ENCODE peak calls at places on chromosomes 16 and 17, in eight cellular contexts. T is NCI-H1105 treated with DMSO at 0.1 percent for 48 hours; C is foreskin fibroblast; L is kidney epithelial cell; Q is NCI-H460; U is effector CD8-positive, alpha-beta T cell; Y is gastrocnemius medialis; F is heart right ventricle. A is an unnamed sample.

GRCh38 chr16:67164599-67165061 is at the start of gene HSF4:
- DNase-seq in T (no peak), C (peak), L (no peak), Q (peak), U (no peak), Y (peak), F (peak), A (peak)

GRCh38 chr16:31527617-31528287 is at the start of gene AHSP:
- DNase-seq in T (no peak), C (no peak), L (no peak), Q (no peak), U (no peak), Y (no peak), F (no peak), A (no peak)

GRCh38 chr16:5619314-5619713 is 521.7 kb upstream of the EEF2KMT start:
- DNase-seq in T (no peak), C (no peak), L (no peak), Q (no peak), U (no peak), Y (no peak), F (no peak), A (no peak)

GRCh38 chr17:35164716-35165115 is 17.1 kb downstream of the UNC45B start:
- DNase-seq in T (no peak), C (no peak), L (no peak), Q (no peak), U (no peak), Y (no peak), F (no peak), A (no peak)

GRCh38 chr16:47247691-47248090 is 103.9 kb upstream of the NETO2 start:
- DNase-seq in T (no peak), C (no peak), L (no peak), Q (no peak), U (no peak), Y (no peak), F (no peak), A (no peak)

GRCh38 chr17:82051776-82052637 is at the start of the genes GPS1 and RFNG:
- DNase-seq in T (peak), C (no peak), L (peak), Q (no peak), U (peak), Y (peak), F (peak), A (peak)

GRCh38 chr17:19004601-19005441 is at the start of gene FAM83G:
- DNase-seq in T (peak), C (peak), L (no peak), Q (peak), U (peak), Y (peak), F (peak), A (peak)

GRCh38 chr17:38658741-38659345 is 15.9 kb downstream of the EPOP start:
- DNase-seq in T (no peak), C (no peak), L (no peak), Q (no peak), U (no peak), Y (no peak), F (peak), A (peak)

GRCh38 chr16:71846443-71846842 is 667 bp downstream of the ATXN1L start:
- DNase-seq in T (no peak), C (no peak), L (no peak), Q (no peak), U (no peak), Y (no peak), F (no peak), A (peak)

GRCh38 chr17:58337600-58338453 is 9.2 kb upstream of the TSPOAP1 start:
- DNase-seq in T (no peak), C (peak), L (peak), Q (no peak), U (peak), Y (peak), F (peak), A (peak)

GRCh38 chr16:74837056-74837455 is 62.4 kb upstream of the FA2H start:
- DNase-seq in T (peak), C (no peak), L (no peak), Q (no peak), U (no peak), Y (no peak), F (no peak), A (peak)

GRCh38 chr16:85897384-85897783 is 1.6 kb upstream of the IRF8 start:
- DNase-seq in T (no peak), C (no peak), L (no peak), Q (no peak), U (no peak), Y (no peak), F (no peak), A (no peak)

GRCh38 chr16:27322858-27323780 is 9.3 kb downstream of the IL4R start:
- DNase-seq in T (no peak), C (no peak), L (no peak), Q (no peak), U (no peak), Y (no peak), F (no peak), A (no peak)

GRCh38 chr17:50045154-50045553 is 10.8 kb upstream of the ITGA3 start:
- DNase-seq in T (no peak), C (no peak), L (no peak), Q (no peak), U (no peak), Y (no peak), F (no peak), A (no peak)

GRCh38 chr17:50146927-50147640 is 3.4 kb downstream of the PPP1R9B start:
- DNase-seq in T (no peak), C (no peak), L (no peak), Q (no peak), U (no peak), Y (no peak), F (no peak), A (no peak)

GRCh38 chr16:46903255-46903905 is 19.2 kb downstream of the GPT2 start:
- DNase-seq in T (no peak), C (no peak), L (no peak), Q (no peak), U (no peak), Y (no peak), F (no peak), A (no peak)

GRCh38 chr16:72073831-72074230 is 10.8 kb downstream of the HPR start:
- DNase-seq in T (no peak), C (no peak), L (no peak), Q (no peak), U (no peak), Y (no peak), F (peak), A (peak)

GRCh38 chr17:77712578-77712977 is 245.9 kb upstream of the TNRC6C start:
- DNase-seq in T (no peak), C (no peak), L (no peak), Q (no peak), U (no peak), Y (no peak), F (no peak), A (no peak)

GRCh38 chr17:41483991-41484826 is 3.3 kb upstream of the KRT35 start:
- DNase-seq in T (no peak), C (peak), L (no peak), Q (no peak), U (no peak), Y (no peak), F (no peak), A (no peak)

GRCh38 chr16:89811321-89811720 is 5.1 kb downstream of the FANCA start:
- DNase-seq in T (peak), C (no peak), L (no peak), Q (no peak), U (no peak), Y (no peak), F (no peak), A (no peak)

GRCh38 chr16:87437911-87438610 is 45.9 kb downstream of the MAP1LC3B start:
- DNase-seq in T (no peak), C (no peak), L (no peak), Q (no peak), U (no peak), Y (no peak), F (no peak), A (peak)

GRCh38 chr16:89201467-89202377 is 1.4 kb upstream of the SLC22A31 start:
- DNase-seq in T (peak), C (peak), L (no peak), Q (peak), U (peak), Y (peak), F (peak), A (peak)

GRCh38 chr16:68087688-68088087 is 2.5 kb downstream of the NFATC3 start:
- DNase-seq in T (no peak), C (no peak), L (no peak), Q (no peak), U (no peak), Y (no peak), F (no peak), A (no peak)

GRCh38 chr16:86396318-86396882 is 113.9 kb upstream of the FOXF1 start:
- DNase-seq in T (no peak), C (peak), L (no peak), Q (no peak), U (no peak), Y (no peak), F (no peak), A (no peak)

GRCh38 chr16:77833906-77834599 is 45.7 kb downstream of the VAT1L start:
- DNase-seq in T (no peak), C (peak), L (peak), Q (no peak), U (no peak), Y (no peak), F (no peak), A (no peak)

GRCh38 chr17:5237541-5238016 is 2.9 kb upstream of the SCIMP start:
- DNase-seq in T (peak), C (peak), L (no peak), Q (peak), U (no peak), Y (no peak), F (no peak), A (peak)

GRCh38 chr16:2969545-2970521 is 685 bp downstream of the PAQR4 start:
- DNase-seq in T (peak), C (peak), L (no peak), Q (peak), U (peak), Y (no peak), F (peak), A (no peak)

GRCh38 chr16:71645450-71645849 is 19.5 kb downstream of the MARVELD3 start:
- DNase-seq in T (peak), C (no peak), L (no peak), Q (peak), U (no peak), Y (no peak), F (no peak), A (peak)

GRCh38 chr16:86809458-86809955 is 231.2 kb downstream of the FOXL1 start:
- DNase-seq in T (no peak), C (peak), L (peak), Q (no peak), U (no peak), Y (no peak), F (no peak), A (no peak)

GRCh38 chr17:79235808-79236207 is 161.2 kb downstream of the ENGASE start:
- DNase-seq in T (no peak), C (no peak), L (no peak), Q (no peak), U (no peak), Y (no peak), F (no peak), A (no peak)

GRCh38 chr16:69157189-69157588 is 24.7 kb downstream of the UTP4 start:
- DNase-seq in T (no peak), C (no peak), L (no peak), Q (no peak), U (no peak), Y (no peak), F (no peak), A (no peak)

GRCh38 chr17:65123757-65124675 is 13.2 kb upstream of the RGS9 start:
- DNase-seq in T (no peak), C (peak), L (no peak), Q (no peak), U (no peak), Y (no peak), F (no peak), A (no peak)

GRCh38 chr17:78268960-78269892 is 37.8 kb downstream of the TMEM235 start:
- DNase-seq in T (no peak), C (no peak), L (no peak), Q (no peak), U (no peak), Y (no peak), F (no peak), A (peak)

GRCh38 chr17:33657181-33657580 is 364.1 kb upstream of the ASIC2 start:
- DNase-seq in T (no peak), C (no peak), L (no peak), Q (no peak), U (no peak), Y (no peak), F (no peak), A (no peak)

A was measured in cerebellar cortex.